ENCODE peak calls at places on chromosomes 3 and 15, in six cellular contexts. H is breast epithelium, E is brain microvascular endothelial cell, P is AG09319, L is neural crest cell, J is cardiac fibroblast. K is an unnamed sample.
A peak's percentile ranks its signal among the peaks of the same experiment; 100 is the strongest.

GRCh38 chr3:29385056-29385455 is 104.2 kb downstream of the RBMS3 start:
- DNase-seq in H (no peak), E (peak; percentile 66), P (peak; percentile 29), L (no peak), J (peak; percentile 75), K (no peak)

GRCh38 chr3:9676780-9677179 is 26.9 kb upstream of the CPNE9 start:
- DNase-seq in H (no peak), E (no peak), P (no peak), L (no peak), J (peak; percentile 32), K (no peak)

GRCh38 chr3:100710355-100711198 is 1.3 kb downstream of the TFG start:
- DNase-seq in H (no peak), E (peak; percentile 79), P (peak; percentile 11), L (peak; percentile 15), J (peak; percentile 83), K (no peak)

GRCh38 chr3:14166877-14167605 is 11.4 kb downstream of the XPC start:
- DNase-seq in H (no peak), E (no peak), P (no peak), L (no peak), J (peak; percentile 43), K (no peak)

GRCh38 chr3:10170915-10171478 is 6.3 kb downstream of the IRAK2 start:
- DNase-seq in H (no peak), E (no peak), P (no peak), L (no peak), J (no peak), K (peak; percentile 4)

GRCh38 chr3:197908957-197909701 is 40.9 kb upstream of the RPL35A start:
- DNase-seq in H (no peak), E (no peak), P (no peak), L (no peak), J (no peak), K (no peak)

GRCh38 chr3:16299746-16300145 is 34.7 kb downstream of the OXNAD1 start:
- DNase-seq in H (no peak), E (no peak), P (no peak), L (no peak), J (no peak), K (no peak)

GRCh38 chr3:117788086-117788485 is 1078.5 kb downstream of the TUSC7 start:
- DNase-seq in H (no peak), E (peak; percentile 56), P (peak; percentile 51), L (no peak), J (peak; percentile 52), K (no peak)

GRCh38 chr15:96767703-96768434 is 437.4 kb downstream of the NR2F2 start:
- DNase-seq in H (no peak), E (peak; percentile 32), P (no peak), L (no peak), J (peak; percentile 57), K (no peak)

GRCh38 chr3:24128195-24129005 is 183.3 kb downstream of the NR1D2 start:
- DNase-seq in H (no peak), E (no peak), P (peak; percentile 97), L (no peak), J (peak; percentile 54), K (no peak)

GRCh38 chr3:111277226-111277625 is 205.6 kb downstream of the NECTIN3 start:
- DNase-seq in H (no peak), E (peak; percentile 43), P (peak; percentile 8), L (no peak), J (peak; percentile 57), K (no peak)

GRCh38 chr3:12993623-12994356 is 79.4 kb downstream of the IQSEC1 start:
- DNase-seq in H (no peak), E (no peak), P (no peak), L (peak; percentile 27), J (no peak), K (peak; percentile 44)

GRCh38 chr3:39384665-39385000 is 1.5 kb downstream of the SLC25A38 start:
- DNase-seq in H (no peak), E (no peak), P (no peak), L (no peak), J (no peak), K (no peak)
- TF ChIP-seq CTCF in H (no peak), E (no peak), P (no peak), L (no peak), J (no peak), K (no peak)

DNA sequence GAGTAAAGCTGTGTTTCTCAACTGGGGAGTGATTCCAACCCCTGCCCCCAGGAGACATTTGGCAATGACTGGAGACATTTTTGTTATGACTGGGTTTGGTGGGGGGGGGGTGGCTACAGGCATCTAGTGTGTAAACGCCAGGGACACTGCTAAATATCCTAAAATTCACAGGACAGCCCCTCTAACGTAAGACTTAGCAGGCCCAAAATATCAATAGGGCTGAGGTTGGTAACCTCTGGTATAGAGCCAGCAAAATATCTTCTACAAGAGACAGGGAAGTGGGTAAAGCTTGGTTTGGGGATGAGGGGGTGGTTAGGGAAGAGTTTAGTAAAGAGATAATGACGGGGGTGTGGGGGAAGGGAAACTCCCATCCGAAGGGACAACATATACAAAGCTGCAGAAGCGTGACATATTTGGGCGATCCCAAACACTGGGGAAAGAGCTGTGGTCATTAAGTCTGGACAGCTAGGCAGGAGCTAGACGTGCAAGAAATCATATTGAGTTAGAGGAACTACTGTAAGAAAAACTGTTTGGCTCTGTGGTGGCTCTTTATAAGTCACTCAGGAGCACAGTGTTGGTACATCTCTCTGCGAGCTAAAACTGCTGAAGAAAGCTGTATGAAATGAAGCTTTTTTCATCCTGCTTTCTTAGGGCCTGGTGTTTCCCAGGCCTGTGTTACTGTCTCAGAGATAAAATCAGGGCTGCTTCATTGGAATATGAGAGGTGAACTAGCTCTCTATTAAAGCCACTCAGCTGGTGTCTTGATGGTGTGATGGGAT is 657 bp upstream of the TRIM69 start:
- DNase-seq in H (no peak), E (no peak), P (no peak), L (no peak), J (peak; percentile 63), K (no peak)
- TF ChIP-seq CTCF in H (no peak), E (no peak), P (no peak), L (no peak), J (no peak), K (no peak)

DNA sequence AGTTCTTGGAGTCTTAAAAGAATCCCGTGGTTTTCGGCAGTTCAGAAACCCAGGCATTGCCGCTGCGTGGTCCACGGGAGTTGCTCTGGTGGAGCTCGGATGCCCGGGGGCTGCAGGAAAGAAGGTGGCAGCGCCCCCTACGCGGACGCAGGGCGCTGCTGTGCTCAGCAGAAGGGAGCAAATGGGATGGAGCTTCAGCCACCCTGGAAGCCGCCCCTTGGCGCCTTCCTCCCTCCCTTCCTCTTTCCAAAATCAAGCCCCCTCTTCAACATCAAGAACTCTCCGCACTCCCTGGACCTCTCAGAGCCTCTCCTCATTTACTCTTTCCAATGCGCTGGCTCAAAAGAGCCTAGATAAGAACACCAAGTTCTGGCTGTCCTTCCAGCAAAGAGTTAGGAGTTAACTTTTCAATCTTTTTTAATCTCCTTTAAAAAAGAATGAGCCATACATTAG is 880 bp upstream of the CHRNA7 start:
- DNase-seq in H (no peak), E (no peak), P (no peak), L (peak; percentile 62), J (no peak), K (no peak)
- TF ChIP-seq CTCF in H (no peak), E (peak; percentile 64), P (peak; percentile 17), L (peak; percentile 61), J (no peak), K (peak; percentile 71)

DNA sequence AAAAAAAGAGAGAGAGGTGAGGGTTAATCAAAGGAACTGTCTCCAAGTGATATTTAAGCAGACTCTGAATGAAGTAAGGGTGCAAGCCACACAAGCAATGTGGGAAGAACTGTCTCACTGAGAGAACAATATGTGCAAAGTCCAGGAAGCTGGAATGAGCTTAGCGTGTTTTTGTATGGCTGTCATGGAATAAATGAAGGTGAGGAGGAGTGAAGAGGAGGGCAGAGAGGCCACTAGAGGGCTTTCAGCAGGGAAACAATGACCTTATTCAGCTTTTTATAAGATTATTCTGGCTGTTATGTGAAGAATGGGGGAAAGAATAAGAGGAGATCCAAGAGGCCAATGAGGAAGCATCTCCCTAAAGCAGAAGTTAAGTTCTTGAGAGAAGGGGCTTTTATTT is 86.9 kb upstream of the COL8A1 start:
- DNase-seq in H (no peak), E (no peak), P (no peak), L (no peak), J (no peak), K (no peak)
- TF ChIP-seq CTCF in H (no peak), E (peak; percentile 53), P (no peak), L (peak; percentile 44), J (peak; percentile 14), K (peak; percentile 7)

GRCh38 chr3:159877924-159878323 is 110.7 kb upstream of the IL12A start:
- DNase-seq in H (no peak), E (no peak), P (no peak), L (no peak), J (peak; percentile 30), K (no peak)

GRCh38 chr3:159867372-159867771 is 121.3 kb upstream of the IL12A start:
- DNase-seq in H (no peak), E (no peak), P (no peak), L (no peak), J (no peak), K (no peak)

GRCh38 chr3:159870723-159871122 is 117.9 kb upstream of the IL12A start:
- DNase-seq in H (no peak), E (no peak), P (no peak), L (no peak), J (no peak), K (no peak)

DNA sequence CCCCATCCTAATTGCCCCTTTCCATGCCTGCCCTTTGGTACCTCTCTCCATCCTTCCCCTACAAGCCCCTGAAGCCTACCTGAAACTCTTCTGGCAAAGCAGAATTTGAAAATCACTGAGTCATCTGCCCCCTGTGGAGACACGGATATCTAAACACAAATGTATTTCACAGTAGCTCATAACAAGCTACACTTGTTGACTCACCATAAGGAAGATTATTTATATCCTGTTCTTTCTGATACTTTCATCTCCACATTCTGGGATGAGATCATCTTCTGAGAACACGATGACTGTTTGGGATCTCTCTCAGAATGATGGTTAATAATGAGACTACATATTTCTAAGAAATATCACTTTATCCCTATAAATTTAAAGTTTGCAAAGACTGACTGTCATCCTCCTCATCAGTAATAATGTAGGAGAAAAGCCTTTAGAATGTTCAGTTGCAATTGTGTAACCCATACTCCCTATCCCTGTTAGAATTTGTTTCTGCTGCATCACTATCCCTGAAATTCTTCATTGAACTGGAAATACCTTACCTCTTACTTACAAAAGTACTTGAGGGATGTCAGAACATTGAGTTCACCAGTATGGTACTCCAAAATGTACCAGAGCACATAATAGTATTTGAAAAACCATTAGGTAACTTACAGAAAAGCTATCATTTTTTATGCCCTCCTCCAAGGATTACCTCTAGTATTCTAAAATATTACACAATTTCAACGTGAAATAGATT is 116.1 kb upstream of the IL12A start:
- DNase-seq in H (no peak), E (peak; percentile 94), P (no peak), L (no peak), J (peak; percentile 95), K (no peak)
- TF ChIP-seq CTCF in H (no peak), E (peak; percentile 40), P (no peak), L (peak; percentile 33), J (peak; percentile 48), K (no peak)

GRCh38 chr3:27289769-27290413 is 79.3 kb downstream of the NEK10 start:
- DNase-seq in H (no peak), E (no peak), P (peak; percentile 28), L (no peak), J (peak; percentile 48), K (no peak)

GRCh38 chr3:27285668-27286067 is 83.5 kb downstream of the NEK10 start:
- DNase-seq in H (no peak), E (no peak), P (no peak), L (no peak), J (no peak), K (no peak)

GRCh38 chr3:27290760-27291159 is 78.4 kb downstream of the NEK10 start:
- DNase-seq in H (no peak), E (no peak), P (no peak), L (no peak), J (peak; percentile 18), K (no peak)

GRCh38 chr3:27281671-27282150 is 87.5 kb downstream of the NEK10 start:
- DNase-seq in H (no peak), E (no peak), P (no peak), L (no peak), J (no peak), K (no peak)

GRCh38 chr3:27287052-27287451 is 82.1 kb downstream of the NEK10 start:
- DNase-seq in H (no peak), E (no peak), P (no peak), L (no peak), J (no peak), K (no peak)
- TF ChIP-seq CTCF in H (no peak), E (no peak), P (no peak), L (no peak), J (no peak), K (no peak)

K was measured in D721Med.